ENCODE peak calls at places on chromosomes 12 and 14, in four cellular contexts. R is OCI-LY7, K is PC-3, B is HCT116. T is an unnamed sample.

GRCh38 chr12:70919597-70920035 is 922 bp downstream of the PTPRR start:
- DNase-seq in R (no peak), K (no peak), B (no peak), T (peak; percentile 84)

GRCh38 chr12:123106640-123107359 is 44.1 kb downstream of the PITPNM2 start:
- DNase-seq in K (peak; percentile 39), R (peak; percentile 61), B (no peak), T (no peak)

GRCh38 chr14:54688229-54688628 is 121.3 kb downstream of the SAMD4A start:
- DNase-seq in K (no peak), R (no peak), B (no peak), T (no peak)

GRCh38 chr12:22229652-22230279 is 104.7 kb downstream of the ST8SIA1 start:
- DNase-seq in K (no peak), R (no peak), B (no peak), T (no peak)

GRCh38 chr12:57213763-57214397 is 2.7 kb upstream of the NXPH4 start:
- DNase-seq in K (no peak), B (no peak), R (no peak), T (peak; percentile 56)

GRCh38 chr12:123478762-123479161 is 20.8 kb downstream of the SNRNP35 start:
- DNase-seq in B (no peak), R (no peak), K (no peak), T (no peak)

GRCh38 chr12:5407457-5407856 is 24.5 kb upstream of the NTF3 start:
- DNase-seq in B (no peak), R (no peak), K (no peak), T (no peak)

GRCh38 chr14:52079239-52079956 is 10.5 kb upstream of the NID2 start:
- DNase-seq in B (no peak), K (peak; percentile 74), R (no peak), T (no peak)

GRCh38 chr14:100804558-100805309 is 21.2 kb upstream of the MEG3 start:
- DNase-seq in K (no peak), R (no peak), B (no peak), T (peak; percentile 49)

GRCh38 chr12:121964813-121965643 is 46.6 kb downstream of the CFAP251 start:
- DNase-seq in K (peak; percentile 99), B (no peak), R (no peak), T (no peak)

GRCh38 chr14:50527970-50528369 is 4.4 kb downstream of the MAP4K5 start:
- DNase-seq in K (peak; percentile 69), B (no peak), R (no peak), T (no peak)

GRCh38 chr12:92928431-92928961 is 599 bp downstream of the EEA1 start:
- DNase-seq in B (no peak), K (peak; percentile 15), R (peak; percentile 49), T (no peak)

GRCh38 chr14:90721619-90722305 is 94.5 kb downstream of the TTC7B start:
- DNase-seq in K (peak; percentile 50), B (peak; percentile 69), R (no peak), T (no peak)

GRCh38 chr14:68248481-68249255 is 429.1 kb downstream of the RAD51B start:
- DNase-seq in K (peak; percentile 71), R (peak; percentile 85), B (peak; percentile 28), T (peak; percentile 79)

GRCh38 chr12:82817368-82817767 is 130.7 kb downstream of the TMTC2 start:
- DNase-seq in B (no peak), R (no peak), K (peak; percentile 54), T (no peak)

GRCh38 chr12:84757978-84758377 is 154.6 kb downstream of the SLC6A15 start:
- DNase-seq in K (peak; percentile 6), B (no peak), R (no peak), T (no peak)

GRCh38 chr12:113298861-113299545 is 35.9 kb downstream of the SLC8B1 start:
- DNase-seq in B (no peak), K (no peak), R (no peak), T (no peak)

GRCh38 chr12:39102474-39103209 is 197.3 kb upstream of the CPNE8 start:
- DNase-seq in R (no peak), B (no peak), K (peak; percentile 86), T (no peak)

GRCh38 chr14:50603565-50603964 is 43.6 kb downstream of the ATL1 start:
- DNase-seq in B (no peak), K (no peak), R (no peak), T (no peak)

GRCh38 chr14:79820866-79821535 is 390.3 kb downstream of the DIO2 start:
- DNase-seq in B (no peak), R (no peak), K (no peak), T (no peak)

DNA sequence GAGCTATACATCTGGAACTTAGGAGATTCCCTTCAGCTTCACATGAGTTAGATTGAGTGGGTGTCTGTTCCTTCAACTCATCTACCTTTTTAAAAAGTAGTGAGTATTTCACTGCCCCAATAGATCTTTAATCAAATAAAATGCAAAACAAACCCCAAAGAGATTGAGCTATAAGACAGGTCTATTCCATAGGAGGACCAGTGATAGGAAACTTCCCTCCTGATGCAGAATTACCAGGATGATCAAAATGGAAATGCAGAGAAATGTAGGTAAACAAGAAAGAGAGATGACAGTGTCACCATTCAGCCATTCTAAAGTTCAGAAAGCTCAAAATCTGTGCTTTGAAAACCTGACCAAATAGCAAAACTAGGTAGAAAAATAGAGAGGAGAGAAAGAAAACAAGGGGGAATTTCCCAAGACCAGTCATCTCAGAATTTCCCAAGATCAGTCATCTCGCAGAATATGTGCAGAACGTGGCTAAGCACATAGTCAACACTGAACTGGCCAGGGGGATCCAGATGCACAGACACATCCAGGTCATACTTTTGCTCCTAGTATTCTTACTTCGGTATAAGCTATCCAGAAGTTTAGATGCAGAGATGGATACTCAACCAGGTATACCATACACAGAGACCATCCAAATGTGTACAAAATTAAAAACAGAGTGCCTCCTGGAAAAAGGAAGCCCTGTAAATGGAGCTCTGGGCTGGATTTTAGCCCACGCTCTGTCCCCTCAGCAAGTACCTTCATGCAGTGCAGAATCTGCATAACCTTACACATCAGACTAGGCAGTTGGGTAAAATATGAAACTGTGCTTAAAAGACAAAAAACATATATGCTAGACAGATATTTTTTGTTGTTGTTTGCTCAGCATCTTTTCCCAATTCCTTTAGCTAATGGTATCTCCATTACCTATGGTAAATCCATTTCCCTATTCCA is 27.4 kb downstream of the SLC41A2 start:
- DNase-seq in K (peak; percentile 22), R (no peak), B (no peak), T (no peak)
- TF ChIP-seq EZH2phosphoT487 in K (no peak), R (no peak), B (no peak), T (no peak)

DNA sequence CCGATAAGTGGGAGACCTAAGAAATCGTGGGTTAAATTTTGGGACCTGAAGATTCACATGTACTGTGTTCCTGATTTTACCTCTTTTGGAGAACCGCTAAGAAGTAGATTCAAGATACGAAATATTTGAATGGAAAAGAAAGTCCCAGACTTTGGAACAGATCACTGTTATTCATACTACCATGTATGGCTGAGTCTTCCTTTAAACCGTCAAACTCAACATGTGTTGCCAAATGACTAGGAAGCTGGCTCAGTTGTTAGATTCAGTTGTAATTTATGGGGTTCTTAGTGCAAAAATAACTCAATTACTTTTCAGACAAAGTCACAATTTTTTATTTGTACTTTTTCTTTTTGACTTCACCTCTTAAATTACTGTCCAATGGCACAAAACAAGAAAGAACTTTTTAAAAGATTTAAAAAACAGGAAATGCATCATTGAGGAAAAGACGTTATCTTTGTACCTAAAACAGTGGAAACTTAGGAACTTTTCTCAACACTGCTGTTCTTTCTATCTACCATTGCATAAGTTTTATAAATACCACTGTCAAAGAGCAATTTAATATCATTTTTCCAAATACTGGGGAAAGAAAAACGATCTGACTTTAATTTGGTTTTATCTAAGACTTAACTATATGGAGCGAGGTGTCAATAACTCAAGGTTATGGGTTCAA is 15.7 kb downstream of the RERG start:
- DNase-seq in B (no peak), R (no peak), K (peak; percentile 49), T (no peak)
- H3K27ac ChIP-seq in B (no peak overlapping the region), R (no peak overlapping the region), K (no peak overlapping the region), T (peak overlapping the region; percentile 45)

DNA sequence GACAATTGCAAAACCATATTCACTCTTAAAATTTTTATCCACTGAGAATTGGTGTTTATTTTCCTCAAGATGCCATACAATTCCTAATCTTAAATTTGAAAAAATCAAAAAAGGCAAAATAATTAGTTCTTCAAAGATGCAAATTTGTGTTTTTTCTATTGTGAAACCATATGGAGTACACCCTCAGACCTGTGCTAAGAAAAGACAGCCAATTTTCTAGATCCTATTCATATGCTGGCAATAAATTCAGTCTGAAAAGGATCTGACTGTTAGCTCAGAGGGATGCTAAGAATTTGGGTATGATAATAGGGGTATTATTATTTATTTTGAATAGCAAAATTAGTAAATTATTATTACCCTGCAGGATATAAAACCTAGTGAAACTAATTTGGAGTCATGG is 476.9 kb upstream of the SYT1 start:
- DNase-seq in R (no peak), K (no peak), B (no peak), T (no peak)
- TF ChIP-seq EZH2phosphoT487 in R (no peak), K (no peak), B (no peak), T (no peak)

GRCh38 chr14:105529506-105530445 is 3.4 kb downstream of the TMEM121 start:
- DNase-seq in B (no peak), R (peak; percentile 37), K (no peak), T (peak; percentile 3)

GRCh38 chr14:105528859-105529505 is 2.6 kb downstream of the TMEM121 start:
- DNase-seq in B (no peak), R (no peak), K (no peak), T (no peak)

GRCh38 chr14:105527381-105528196 is 1.2 kb downstream of the TMEM121 start:
- DNase-seq in K (no peak), B (no peak), R (no peak), T (no peak)

GRCh38 chr14:105526781-105527380 is 498 bp downstream of the TMEM121 start:
- DNase-seq in R (no peak), K (no peak), B (no peak), T (peak; percentile 37)

DNA sequence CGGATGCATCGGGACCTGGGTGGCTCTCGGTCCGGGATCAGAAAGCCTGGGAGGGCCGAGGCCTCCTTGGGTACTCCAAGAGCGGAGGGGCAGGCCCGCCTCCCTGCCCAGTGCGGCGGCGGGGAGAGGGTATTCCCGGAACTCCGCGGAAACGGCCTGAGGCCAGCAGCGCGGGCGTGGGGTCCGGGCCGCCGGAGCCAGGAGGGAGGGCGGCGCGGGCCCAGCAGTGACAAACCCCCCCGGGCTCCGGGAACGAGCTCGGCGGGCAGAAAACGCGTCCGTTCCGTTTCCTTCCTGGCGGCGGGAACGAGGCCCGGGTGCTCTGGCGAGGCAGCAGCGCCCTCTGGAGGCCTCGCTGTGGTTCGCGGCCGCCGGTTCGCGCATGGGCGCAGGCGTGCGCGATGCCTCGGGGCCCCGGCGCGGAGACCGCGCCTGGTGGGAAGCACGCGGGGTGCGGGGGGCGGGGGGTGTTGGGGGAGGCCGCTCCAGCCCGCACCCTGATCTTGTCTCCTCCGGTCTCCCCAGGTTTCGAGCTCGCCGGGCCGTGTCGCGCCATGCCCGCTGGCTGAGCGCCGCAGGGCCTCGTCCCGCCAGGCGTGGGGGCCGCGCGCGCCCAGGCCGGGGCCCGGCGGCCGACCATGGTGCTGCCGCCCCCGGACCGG is 1.9 kb downstream of the TMEM121 start:
- DNase-seq in K (peak; percentile 79), R (peak; percentile 84), B (no peak), T (peak; percentile 76)
- H3K27ac ChIP-seq in K (no peak overlapping the region), R (no peak overlapping the region), B (peak overlapping the region; percentile 49), T (no peak overlapping the region)

DNA sequence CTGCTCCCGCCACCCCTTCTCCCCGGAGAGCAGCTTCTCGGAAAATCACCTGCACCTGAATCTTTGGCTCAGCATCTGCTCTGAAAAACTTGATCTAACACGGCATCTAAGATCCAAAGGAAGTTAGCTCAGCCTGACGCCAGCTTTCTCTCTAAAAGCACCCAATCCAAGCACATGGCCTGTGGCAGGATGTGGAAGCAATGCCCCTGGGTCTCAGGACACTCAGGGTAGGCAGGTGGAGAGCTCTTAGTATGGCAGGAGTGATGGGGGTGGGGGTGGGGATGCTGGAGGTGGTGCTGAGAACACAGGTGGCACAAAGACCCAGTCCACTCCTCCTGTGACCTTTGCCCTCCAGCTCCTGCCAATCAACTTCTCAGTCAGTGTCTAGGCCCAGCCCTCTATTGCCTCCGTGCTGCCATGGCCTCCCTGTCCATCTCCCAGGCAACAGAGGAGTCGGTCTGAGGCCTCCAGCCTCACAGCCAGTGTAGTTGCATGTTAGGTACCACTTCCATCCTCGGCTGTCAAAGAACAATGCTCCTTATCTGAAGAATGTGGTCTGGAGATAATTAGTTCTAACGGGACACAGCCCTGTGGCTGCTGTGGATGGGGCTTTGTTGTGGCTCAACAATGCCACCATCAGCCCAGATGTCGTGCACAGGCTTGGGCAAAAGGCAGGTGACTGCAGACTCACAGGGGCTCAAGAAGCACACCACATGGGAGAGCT is 180.0 kb upstream of the C14orf180 start:
- DNase-seq in K (no peak), R (peak; percentile 17), B (no peak), T (no peak)
- TF ChIP-seq EZH2phosphoT487 in K (no peak), R (no peak), B (no peak), T (no peak)

T was measured in GM23338.